ENCODE peak calls at places on chromosomes 16 and 17, in nine cellular contexts. One of them, this sample, is unnamed.

GRCh38 chr17:77356109-77356689 is 215.4 kb downstream of the SEC14L1 start:
- DNase-seq in activated T-cell treated with anti-CD3 and anti-CD28 coated beads, Interleukin-2, amount 50 U/mL, for 72 hours: no peak
- DNase-seq in HL-60: no peak
- DNase-seq in lung: peak
- DNase-seq in heart right ventricle: no peak
- DNase-seq in transverse colon: no peak
- DNase-seq in HFFc6: no peak
- DNase-seq in mammary epithelial cell: peak
- DNase-seq in T follicular helper cell: no peak
- DNase-seq in this sample: no peak

GRCh38 chr17:57365420-57365819 is 109.1 kb downstream of the MSI2 start:
- DNase-seq in activated T-cell treated with anti-CD3 and anti-CD28 coated beads, Interleukin-2, amount 50 U/mL, for 72 hours: no peak
- DNase-seq in HL-60: no peak
- DNase-seq in lung: no peak
- DNase-seq in heart right ventricle: no peak
- DNase-seq in transverse colon: no peak
- DNase-seq in HFFc6: no peak
- DNase-seq in mammary epithelial cell: no peak
- DNase-seq in T follicular helper cell: no peak
- DNase-seq in this sample: peak

GRCh38 chr17:78935419-78936323 is 10.5 kb upstream of the TIMP2 start:
- DNase-seq in activated T-cell treated with anti-CD3 and anti-CD28 coated beads, Interleukin-2, amount 50 U/mL, for 72 hours: no peak
- DNase-seq in HL-60: no peak
- DNase-seq in lung: peak
- DNase-seq in heart right ventricle: no peak
- DNase-seq in transverse colon: peak
- DNase-seq in HFFc6: peak
- DNase-seq in mammary epithelial cell: no peak
- DNase-seq in T follicular helper cell: no peak
- DNase-seq in this sample: no peak

GRCh38 chr16:81553080-81553813 is 108.6 kb downstream of the CMIP start:
- DNase-seq in activated T-cell treated with anti-CD3 and anti-CD28 coated beads, Interleukin-2, amount 50 U/mL, for 72 hours: no peak
- DNase-seq in HL-60: no peak
- DNase-seq in lung: no peak
- DNase-seq in heart right ventricle: no peak
- DNase-seq in transverse colon: no peak
- DNase-seq in HFFc6: no peak
- DNase-seq in mammary epithelial cell: peak
- DNase-seq in T follicular helper cell: no peak
- DNase-seq in this sample: no peak

GRCh38 chr17:72662827-72663190 is 429.7 kb downstream of the SLC39A11 start:
- DNase-seq in activated T-cell treated with anti-CD3 and anti-CD28 coated beads, Interleukin-2, amount 50 U/mL, for 72 hours: no peak
- DNase-seq in HL-60: no peak
- DNase-seq in lung: no peak
- DNase-seq in heart right ventricle: no peak
- DNase-seq in transverse colon: no peak
- DNase-seq in HFFc6: no peak
- DNase-seq in mammary epithelial cell: no peak
- DNase-seq in T follicular helper cell: no peak
- DNase-seq in this sample: no peak

GRCh38 chr17:55149485-55149884 is 115.3 kb upstream of the HLF start:
- DNase-seq in activated T-cell treated with anti-CD3 and anti-CD28 coated beads, Interleukin-2, amount 50 U/mL, for 72 hours: no peak
- DNase-seq in HL-60: no peak
- DNase-seq in lung: no peak
- DNase-seq in heart right ventricle: no peak
- DNase-seq in transverse colon: no peak
- DNase-seq in HFFc6: no peak
- DNase-seq in mammary epithelial cell: no peak
- DNase-seq in T follicular helper cell: no peak
- DNase-seq in this sample: no peak

GRCh38 chr16:81313731-81314602 is 795 bp upstream of the GAN start:
- DNase-seq in activated T-cell treated with anti-CD3 and anti-CD28 coated beads, Interleukin-2, amount 50 U/mL, for 72 hours: no peak
- DNase-seq in HL-60: no peak
- DNase-seq in lung: no peak
- DNase-seq in heart right ventricle: no peak
- DNase-seq in transverse colon: no peak
- DNase-seq in HFFc6: peak
- DNase-seq in mammary epithelial cell: no peak
- DNase-seq in T follicular helper cell: no peak
- DNase-seq in this sample: peak

GRCh38 chr17:50697663-50698272 is 9.9 kb downstream of the ANKRD40 start:
- DNase-seq in activated T-cell treated with anti-CD3 and anti-CD28 coated beads, Interleukin-2, amount 50 U/mL, for 72 hours: no peak
- DNase-seq in HL-60: no peak
- DNase-seq in lung: no peak
- DNase-seq in heart right ventricle: no peak
- DNase-seq in transverse colon: no peak
- DNase-seq in HFFc6: no peak
- DNase-seq in mammary epithelial cell: no peak
- DNase-seq in T follicular helper cell: no peak
- DNase-seq in this sample: no peak

GRCh38 chr17:43011728-43012472 is 5.3 kb downstream of the IFI35 start:
- DNase-seq in activated T-cell treated with anti-CD3 and anti-CD28 coated beads, Interleukin-2, amount 50 U/mL, for 72 hours: no peak
- DNase-seq in HL-60: no peak
- DNase-seq in lung: no peak
- DNase-seq in heart right ventricle: no peak
- DNase-seq in transverse colon: no peak
- DNase-seq in HFFc6: no peak
- DNase-seq in mammary epithelial cell: no peak
- DNase-seq in T follicular helper cell: no peak
- DNase-seq in this sample: peak

GRCh38 chr17:63780507-63780906 is 6.5 kb downstream of the DDX42 start:
- DNase-seq in activated T-cell treated with anti-CD3 and anti-CD28 coated beads, Interleukin-2, amount 50 U/mL, for 72 hours: no peak
- DNase-seq in HL-60: no peak
- DNase-seq in lung: no peak
- DNase-seq in heart right ventricle: no peak
- DNase-seq in transverse colon: no peak
- DNase-seq in HFFc6: peak
- DNase-seq in mammary epithelial cell: peak
- DNase-seq in T follicular helper cell: no peak
- DNase-seq in this sample: no peak

GRCh38 chr17:320809-321385 is 31.7 kb downstream of the RPH3AL start:
- DNase-seq in activated T-cell treated with anti-CD3 and anti-CD28 coated beads, Interleukin-2, amount 50 U/mL, for 72 hours: no peak
- DNase-seq in HL-60: no peak
- DNase-seq in lung: no peak
- DNase-seq in heart right ventricle: no peak
- DNase-seq in transverse colon: no peak
- DNase-seq in HFFc6: no peak
- DNase-seq in mammary epithelial cell: no peak
- DNase-seq in T follicular helper cell: no peak
- DNase-seq in this sample: no peak

GRCh38 chr16:85394511-85395206 is 218.5 kb upstream of the GSE1 start:
- DNase-seq in activated T-cell treated with anti-CD3 and anti-CD28 coated beads, Interleukin-2, amount 50 U/mL, for 72 hours: no peak
- DNase-seq in HL-60: no peak
- DNase-seq in lung: no peak
- DNase-seq in heart right ventricle: no peak
- DNase-seq in transverse colon: no peak
- DNase-seq in HFFc6: no peak
- DNase-seq in mammary epithelial cell: no peak
- DNase-seq in T follicular helper cell: no peak
- DNase-seq in this sample: no peak

GRCh38 chr17:57553991-57554825 is 190.9 kb downstream of the CCDC182 start:
- DNase-seq in activated T-cell treated with anti-CD3 and anti-CD28 coated beads, Interleukin-2, amount 50 U/mL, for 72 hours: no peak
- DNase-seq in HL-60: no peak
- DNase-seq in lung: no peak
- DNase-seq in heart right ventricle: no peak
- DNase-seq in transverse colon: peak
- DNase-seq in HFFc6: no peak
- DNase-seq in mammary epithelial cell: no peak
- DNase-seq in T follicular helper cell: no peak
- DNase-seq in this sample: no peak

GRCh38 chr17:17171186-17171585 is 34.9 kb downstream of the PLD6 start:
- DNase-seq in activated T-cell treated with anti-CD3 and anti-CD28 coated beads, Interleukin-2, amount 50 U/mL, for 72 hours: no peak
- DNase-seq in HL-60: no peak
- DNase-seq in lung: no peak
- DNase-seq in heart right ventricle: no peak
- DNase-seq in transverse colon: no peak
- DNase-seq in HFFc6: no peak
- DNase-seq in mammary epithelial cell: no peak
- DNase-seq in T follicular helper cell: no peak
- DNase-seq in this sample: no peak

GRCh38 chr16:67236551-67237395 is 9.8 kb downstream of the TMEM208 start:
- DNase-seq in activated T-cell treated with anti-CD3 and anti-CD28 coated beads, Interleukin-2, amount 50 U/mL, for 72 hours: peak
- DNase-seq in HL-60: no peak
- DNase-seq in lung: no peak
- DNase-seq in heart right ventricle: no peak
- DNase-seq in transverse colon: peak
- DNase-seq in HFFc6: peak
- DNase-seq in mammary epithelial cell: peak
- DNase-seq in T follicular helper cell: peak
- DNase-seq in this sample: peak

GRCh38 chr17:10790491-10791401 is 13.2 kb downstream of the TMEM238L start:
- DNase-seq in activated T-cell treated with anti-CD3 and anti-CD28 coated beads, Interleukin-2, amount 50 U/mL, for 72 hours: no peak
- DNase-seq in HL-60: no peak
- DNase-seq in lung: no peak
- DNase-seq in heart right ventricle: no peak
- DNase-seq in transverse colon: peak
- DNase-seq in HFFc6: no peak
- DNase-seq in mammary epithelial cell: peak
- DNase-seq in T follicular helper cell: no peak
- DNase-seq in this sample: no peak

GRCh38 chr17:68197997-68198930 is 49.6 kb upstream of the AMZ2 start:
- DNase-seq in activated T-cell treated with anti-CD3 and anti-CD28 coated beads, Interleukin-2, amount 50 U/mL, for 72 hours: no peak
- DNase-seq in HL-60: no peak
- DNase-seq in lung: no peak
- DNase-seq in heart right ventricle: no peak
- DNase-seq in transverse colon: no peak
- DNase-seq in HFFc6: no peak
- DNase-seq in mammary epithelial cell: no peak
- DNase-seq in T follicular helper cell: no peak
- DNase-seq in this sample: no peak

GRCh38 chr16:15849209-15849981 is 7.4 kb downstream of the MYH11 start:
- DNase-seq in activated T-cell treated with anti-CD3 and anti-CD28 coated beads, Interleukin-2, amount 50 U/mL, for 72 hours: no peak
- DNase-seq in HL-60: no peak
- DNase-seq in lung: no peak
- DNase-seq in heart right ventricle: no peak
- DNase-seq in transverse colon: no peak
- DNase-seq in HFFc6: no peak
- DNase-seq in mammary epithelial cell: no peak
- DNase-seq in T follicular helper cell: no peak
- DNase-seq in this sample: no peak

GRCh38 chr16:11392041-11392581 is 46.9 kb downstream of the RMI2 start:
- DNase-seq in activated T-cell treated with anti-CD3 and anti-CD28 coated beads, Interleukin-2, amount 50 U/mL, for 72 hours: no peak
- DNase-seq in HL-60: no peak
- DNase-seq in lung: no peak
- DNase-seq in heart right ventricle: no peak
- DNase-seq in transverse colon: no peak
- DNase-seq in HFFc6: no peak
- DNase-seq in mammary epithelial cell: no peak
- DNase-seq in T follicular helper cell: no peak
- DNase-seq in this sample: no peak